ENCODE peak calls at places on chromosomes 6 and 20, in four cellular contexts. U is RPMI7951, Y is SHP77, A is NCI-H1105. P is an unnamed sample.

GRCh38 chr6:109055771-109056235 is 38.8 kb downstream of the SESN1 start:
- DNase-seq in A (no peak), Y (no peak), U (peak; percentile 23), P (peak; percentile 12)

GRCh38 chr6:31144296-31144969 is 5.6 kb upstream of the PSORS1C2 start:
- DNase-seq in Y (no peak), A (no peak), U (no peak), P (no peak)

GRCh38 chr6:134689676-134690447 is 260.0 kb downstream of the ALDH8A1 start:
- DNase-seq in U (no peak), A (no peak), Y (no peak), P (no peak)

GRCh38 chr6:36355819-36356218 is 19.1 kb upstream of the BNIP5 start:
- DNase-seq in A (no peak), Y (no peak), U (peak; percentile 43), P (peak; percentile 37)

GRCh38 chr20:16612708-16613107 is 39.5 kb upstream of the KIF16B start:
- DNase-seq in Y (no peak), A (no peak), U (no peak), P (no peak)

GRCh38 chr6:165653196-165653595 is 9.8 kb downstream of the PDE10A start:
- DNase-seq in Y (no peak), A (no peak), U (no peak), P (peak; percentile 68)

GRCh38 chr6:80003841-80004198 is 629 bp upstream of the TTK start:
- DNase-seq in U (no peak), Y (no peak), A (peak; percentile 57), P (no peak)

GRCh38 chr6:109236140-109237081 is 141.1 kb downstream of the CEP57L1 start:
- DNase-seq in U (no peak), A (peak; percentile 6), Y (peak; percentile 93), P (no peak)

GRCh38 chr20:33841439-33841799 is 30.3 kb downstream of the CHMP4B start:
- DNase-seq in A (no peak), Y (no peak), U (no peak), P (no peak)

GRCh38 chr6:163983601-163984445 is 569.3 kb downstream of the QKI start:
- DNase-seq in A (no peak), Y (no peak), U (peak; percentile 50), P (no peak)

GRCh38 chr6:7786206-7786605 is 60.3 kb downstream of the BMP6 start:
- DNase-seq in U (no peak), Y (no peak), A (no peak), P (no peak)

GRCh38 chr6:13190391-13190790 is 137.9 kb downstream of the TBC1D7 start:
- DNase-seq in U (no peak), Y (no peak), A (no peak), P (peak; percentile 31)

GRCh38 chr6:72788188-72788587 is 166.3 kb downstream of the KCNQ5 start:
- DNase-seq in A (no peak), U (no peak), Y (no peak), P (peak; percentile 64)

GRCh38 chr6:135289816-135290215 is 108.7 kb downstream of the MYB start:
- DNase-seq in U (no peak), A (no peak), Y (no peak), P (no peak)

GRCh38 chr6:2225422-2226392 is 19.7 kb downstream of the GMDS start:
- DNase-seq in Y (no peak), U (no peak), A (no peak), P (peak; percentile 25)

GRCh38 chr6:165845488-165845887 is 182.4 kb upstream of the PDE10A start:
- DNase-seq in Y (no peak), U (no peak), A (no peak), P (no peak)

GRCh38 chr6:74409447-74409846 is 713.4 kb downstream of the CD109 start:
- DNase-seq in Y (no peak), U (peak; percentile 50), A (no peak), P (peak; percentile 37)

GRCh38 chr6:24125980-24126379 is at the start of gene NRSN1:
- DNase-seq in Y (peak; percentile 74), U (no peak), A (peak; percentile 85), P (no peak)

GRCh38 chr6:96015791-96016776 is at the start of gene FUT9:
- DNase-seq in U (no peak), Y (peak; percentile 87), A (peak; percentile 97), P (peak; percentile 44)

GRCh38 chr6:131819507-131820228 is 11.8 kb downstream of the ENPP1 start:
- DNase-seq in A (no peak), U (peak; percentile 91), Y (no peak), P (no peak)

GRCh38 chr20:3168079-3168828 is 5.1 kb downstream of the LZTS3 start:
- DNase-seq in U (no peak), A (no peak), Y (no peak), P (no peak)

GRCh38 chr6:167099707-167100106 is 23.2 kb upstream of the CCR6 start:
- DNase-seq in Y (no peak), U (no peak), A (no peak), P (no peak)

GRCh38 chr6:25504661-25505060 is 147.4 kb upstream of the SCGN start:
- DNase-seq in Y (no peak), U (no peak), A (no peak), P (no peak)

GRCh38 chr6:28212510-28213212 is 12.4 kb upstream of the ZSCAN9 start:
- DNase-seq in A (peak; percentile 70), U (peak; percentile 72), Y (peak; percentile 75), P (peak; percentile 86)

GRCh38 chr6:7433211-7433610 is 43.6 kb downstream of the RIOK1 start:
- DNase-seq in Y (no peak), U (peak; percentile 4), A (no peak), P (no peak)

GRCh38 chr6:94269256-94269655 is 849.9 kb upstream of the EPHA7 start:
- DNase-seq in A (no peak), Y (no peak), U (no peak), P (peak; percentile 11)

GRCh38 chr6:123497025-123497424 is 139.7 kb downstream of the TRDN start:
- DNase-seq in Y (no peak), A (no peak), U (no peak), P (no peak)

GRCh38 chr6:95578106-95578410 is 723 bp downstream of the MANEA start:
- DNase-seq in U (no peak), Y (no peak), A (no peak), P (no peak)

GRCh38 chr6:169976301-169977081 is 225.1 kb downstream of the ERMARD start:
- DNase-seq in Y (no peak), A (no peak), U (peak; percentile 88), P (peak; percentile 29)

GRCh38 chr20:58891076-58891685 is 38.7 kb downstream of the GNAS start:
- DNase-seq in U (peak; percentile 84), A (peak; percentile 72), Y (no peak), P (peak; percentile 7)